ENCODE peak calls at places on chromosomes 16 and 17, in six cellular contexts. A is A549, L is K562, B is IMR-90, S is GM12878, H is HepG2. V is an unnamed sample.

GRCh38 chr16:25596194-25596593 is 95.6 kb upstream of the HS3ST4 start:
- DNase-seq in H (no peak), A (no peak), L (no peak), S (no peak), B (no peak), V (no peak)

GRCh38 chr16:21301895-21302291 is 23.8 kb upstream of the CRYM start:
- DNase-seq in B (peak; percentile 8), H (no peak), A (no peak), L (no peak), S (no peak), V (no peak)

GRCh38 chr17:62984801-62985200 is 18.8 kb downstream of the TANC2 start:
- DNase-seq in H (no peak), L (no peak), S (no peak), B (no peak), A (no peak), V (no peak)

GRCh38 chr16:82936941-82937551 is 310.3 kb downstream of the CDH13 start:
- DNase-seq in A (no peak), L (no peak), B (peak; percentile 87), S (no peak), H (no peak), V (no peak)

GRCh38 chr16:88077328-88078108 is 126.3 kb downstream of the BANP start:
- DNase-seq in S (no peak), H (no peak), L (no peak), A (no peak), B (no peak), V (peak; percentile 75)

GRCh38 chr17:42895185-42895555 is 5.4 kb upstream of the G6PC1 start:
- DNase-seq in H (no peak), B (peak; percentile 90), S (no peak), L (no peak), A (peak; percentile 86), V (no peak)

GRCh38 chr17:56960596-56961538 is at the start of gene COIL:
- DNase-seq in B (peak; percentile 89), H (peak; percentile 92), L (peak; percentile 94), A (peak; percentile 92), S (peak; percentile 65), V (peak; percentile 97)

GRCh38 chr17:41735744-41736143 is 1.3 kb upstream of the HAP1 start:
- DNase-seq in H (no peak), L (no peak), B (no peak), A (no peak), S (no peak), V (no peak)

GRCh38 chr16:50548659-50549560 is 714 bp downstream of the NKD1 start:
- DNase-seq in S (no peak), H (no peak), B (no peak), A (peak; percentile 34), L (no peak), V (peak; percentile 74)

GRCh38 chr17:32813021-32813420 is 63.9 kb downstream of the MYO1D start:
- DNase-seq in L (no peak), S (no peak), H (no peak), B (no peak), A (no peak), V (no peak)

GRCh38 chr17:9676084-9676483 is 30.8 kb downstream of the USP43 start:
- DNase-seq in B (no peak), A (no peak), L (no peak), S (no peak), H (peak; percentile 8), V (no peak)

GRCh38 chr17:45667591-45668171 is 116.4 kb upstream of the CRHR1 start:
- DNase-seq in A (no peak), H (no peak), S (no peak), B (no peak), L (no peak), V (no peak)

GRCh38 chr17:1493291-1493980 is 950 bp upstream of the MYO1C start:
- DNase-seq in B (no peak), A (no peak), S (no peak), H (no peak), L (no peak), V (no peak)

GRCh38 chr17:32323784-32324590 is 18.0 kb downstream of the C17orf75 start:
- DNase-seq in S (no peak), L (no peak), B (peak; percentile 31), H (no peak), A (no peak), V (peak; percentile 50)

GRCh38 chr16:71726491-71727319 is 2.2 kb upstream of the PHLPP2 start:
- DNase-seq in L (no peak), A (no peak), B (no peak), S (no peak), H (no peak), V (no peak)

GRCh38 chr17:6910987-6911603 is 79.6 kb upstream of the TEKT1 start:
- DNase-seq in L (peak; percentile 22), A (peak; percentile 56), B (peak; percentile 57), H (peak; percentile 23), S (no peak), V (peak; percentile 41)

GRCh38 chr17:5509482-5509881 is 23.1 kb downstream of the MIS12 start:
- DNase-seq in S (no peak), L (no peak), A (no peak), B (peak; percentile 92), H (no peak), V (no peak)

GRCh38 chr17:10198509-10199249 is at the start of gene GAS7:
- DNase-seq in H (no peak), L (peak; percentile 11), B (peak; percentile 26), A (peak; percentile 61), S (no peak), V (peak; percentile 65)

GRCh38 chr16:69479806-69480205 is 55.4 kb downstream of the CYB5B start:
- DNase-seq in H (no peak), B (no peak), A (no peak), L (no peak), S (no peak), V (no peak)

GRCh38 chr16:89256651-89257254 is 39.2 kb downstream of the ZNF778 start:
- DNase-seq in S (no peak), L (no peak), A (peak; percentile 48), B (peak; percentile 63), H (no peak), V (peak; percentile 30)

GRCh38 chr16:66374176-66374575 is 7.7 kb downstream of the CDH5 start:
- DNase-seq in L (no peak), S (no peak), B (no peak), H (no peak), A (no peak), V (no peak)

GRCh38 chr16:17014484-17015121 is 456.2 kb downstream of the XYLT1 start:
- DNase-seq in A (no peak), L (no peak), B (no peak), H (no peak), S (no peak), V (no peak)

GRCh38 chr16:5867250-5867649 is 769.7 kb upstream of the EEF2KMT start:
- DNase-seq in B (no peak), S (no peak), H (no peak), A (no peak), L (no peak), V (no peak)

GRCh38 chr16:85202631-85203461 is 90.6 kb upstream of the CIBAR2 start:
- DNase-seq in B (peak; percentile 96), S (no peak), H (no peak), L (no peak), A (no peak), V (peak; percentile 95)

GRCh38 chr17:58521680-58522079 is 7.2 kb upstream of the MTMR4 start:
- DNase-seq in S (no peak), B (no peak), H (no peak), A (no peak), L (no peak), V (no peak)

GRCh38 chr17:43789482-43789881 is 9.2 kb downstream of the CFAP97D1 start:
- DNase-seq in L (no peak), A (no peak), S (no peak), B (no peak), H (no peak), V (no peak)

GRCh38 chr17:43907425-43907981 is at the start of gene MPP2:
- DNase-seq in S (no peak), L (peak; percentile 77), B (peak; percentile 58), A (peak; percentile 80), H (peak; percentile 20), V (peak; percentile 86)

DNA sequence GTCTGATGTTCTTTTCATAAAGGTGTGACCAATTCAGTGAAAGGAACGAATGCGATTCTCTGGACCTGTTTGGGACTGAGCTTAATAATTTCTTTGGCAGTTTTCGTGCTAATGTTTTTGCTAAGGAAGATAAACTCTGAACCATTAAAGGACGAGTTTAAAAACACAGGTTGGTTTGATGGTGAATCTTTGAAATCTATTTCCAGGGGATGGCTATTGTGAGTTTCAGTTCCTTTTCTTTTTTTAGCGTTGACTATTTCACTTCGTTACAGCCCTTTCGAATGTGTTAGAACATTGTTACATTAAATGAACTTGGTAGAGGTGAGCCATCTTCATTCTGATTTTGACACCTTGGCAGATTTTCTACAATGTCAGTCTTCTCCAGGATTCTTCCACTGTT is 1.2 kb downstream of the TNFRSF17 start:
- DNase-seq in S (peak; percentile 76), B (no peak), A (no peak), L (no peak), H (no peak), V (no peak)
- TF ChIP-seq SMC3 in S (no peak), B (no peak), A (no peak), L (no peak), H (no peak), V (no peak)

DNA sequence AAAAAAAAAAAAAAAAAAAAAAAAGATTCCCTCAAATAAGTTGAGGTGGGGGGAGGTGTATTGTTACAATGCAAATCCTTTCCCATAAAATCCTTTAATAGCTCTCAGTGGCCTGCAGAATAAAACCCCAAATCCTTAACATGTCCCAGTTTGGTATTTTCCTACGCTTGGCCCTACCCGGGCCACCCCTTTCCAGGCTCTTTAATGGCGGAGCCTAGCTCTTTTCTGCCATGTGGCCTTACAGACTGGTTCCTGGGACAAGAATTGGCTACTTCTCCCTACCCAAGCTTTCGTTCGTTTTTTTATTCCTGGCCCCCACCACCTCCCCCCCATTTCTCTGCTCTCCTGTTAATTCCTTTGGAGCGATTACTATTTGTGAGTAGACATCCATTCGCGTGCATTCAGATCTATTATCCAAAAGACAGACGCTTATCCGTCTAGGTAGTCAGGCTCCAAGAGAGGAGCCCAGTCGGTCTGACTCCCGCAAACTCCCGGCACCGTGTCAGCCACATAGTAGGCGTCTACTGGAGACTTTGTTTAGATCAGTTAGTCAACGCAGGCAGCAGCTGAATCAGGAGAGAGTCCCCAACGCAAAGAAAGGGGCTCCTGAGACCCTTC is 813 bp upstream of the THAP11 start:
- DNase-seq in H (no peak), S (no peak), A (no peak), L (no peak), B (no peak), V (no peak)
- TF ChIP-seq SMC3 in H (no peak), S (no peak), A (no peak), L (no peak), B (no peak), V (no peak)

DNA sequence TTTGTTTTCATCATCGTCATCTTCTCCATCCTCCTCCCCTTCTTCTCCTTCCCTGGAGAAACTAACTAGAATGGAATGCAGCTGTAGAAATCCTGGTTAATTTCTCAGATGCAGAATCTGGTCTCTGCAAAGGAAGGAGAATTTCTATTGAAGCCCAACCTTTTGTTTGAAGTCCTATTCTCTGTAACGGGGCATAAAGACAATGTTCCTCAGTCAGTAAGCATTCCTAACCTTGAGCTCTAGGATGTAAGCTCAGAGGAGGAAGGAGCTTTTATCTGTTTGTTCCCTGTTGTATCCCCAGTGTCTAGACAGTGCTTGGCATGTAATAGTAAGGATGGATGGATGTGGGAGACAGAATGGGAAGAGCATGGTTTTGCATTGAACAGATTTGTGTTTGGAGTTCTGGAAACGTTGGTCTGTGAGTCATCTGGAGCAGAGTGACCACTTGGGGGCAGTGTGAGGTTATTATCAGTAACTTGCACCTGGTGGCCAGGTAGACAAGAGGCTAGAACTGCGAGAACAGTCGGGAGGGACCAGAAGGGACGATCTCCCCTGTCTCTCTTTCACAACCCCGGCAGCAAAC is 363.7 kb downstream of the SNX29 start:
- DNase-seq in H (peak; percentile 74), A (peak; percentile 31), B (peak; percentile 73), S (no peak), L (peak; percentile 61), V (no peak)
- TF ChIP-seq SMC3 in H (peak; percentile 89), A (peak; percentile 52), B (peak; percentile 7), S (peak; percentile 29), L (peak; percentile 26), V (no peak)

GRCh38 chr17:30344283-30345088 is 10.6 kb upstream of the TMIGD1 start:
- DNase-seq in A (no peak), L (peak; percentile 18), S (no peak), B (peak; percentile 59), H (peak; percentile 96), V (peak; percentile 25)
- TF ChIP-seq SMC3 in A (no peak), L (no peak), S (no peak), B (no peak), H (peak; percentile 42), V (no peak)